ENCODE peak calls at places on chromosome 15, in ten cellular contexts. F, Y, H, A, Q, N, R, S, D and X are unnamed samples. For H3K36me3, the result is how much of the 10 kb centered on the place peaks cover.

GRCh38 chr15:40097968-40098476 is 10.7 kb downstream of the BMF start:
- DNase-seq in F (no peak), Y (peak), H (no peak), A (peak), Q (no peak), N (no peak), R (peak), S (no peak), D (peak), X (no peak)

GRCh38 chr15:66071160-66071559 is 182.4 kb downstream of the MEGF11 start:
- DNase-seq in F (no peak), Y (peak), H (no peak), A (no peak), Q (no peak), N (no peak), R (no peak), S (no peak), D (no peak), X (no peak)

GRCh38 chr15:80996247-80996646 is 4.5 kb upstream of the TLNRD1 start:
- DNase-seq in F (no peak), Y (no peak), H (no peak), A (no peak), Q (no peak), N (no peak), R (no peak), S (no peak), D (peak), X (no peak)

GRCh38 chr15:77529394-77530159 is 103.1 kb downstream of the LINGO1 start:
- DNase-seq in F (no peak), Y (no peak), H (no peak), A (peak), Q (no peak), N (no peak), R (no peak), S (no peak), D (no peak), X (no peak)

GRCh38 chr15:63287109-63287508 is 9.7 kb downstream of the APH1B start:
- DNase-seq in F (no peak), Y (no peak), H (no peak), A (no peak), Q (no peak), N (no peak), R (no peak), S (no peak), D (peak), X (no peak)

GRCh38 chr15:69553686-69554085 is 101.1 kb downstream of the RPLP1 start:
- DNase-seq in F (no peak), Y (no peak), H (no peak), A (no peak), Q (no peak), N (no peak), R (no peak), S (no peak), D (no peak), X (no peak)

GRCh38 chr15:62119224-62119925 is 45.7 kb downstream of the C2CD4B start:
- DNase-seq in F (no peak), Y (no peak), H (no peak), A (no peak), Q (peak), N (no peak), R (no peak), S (no peak), D (peak), X (peak)

GRCh38 chr15:69297642-69298353 is 914 bp upstream of the PAQR5 start:
- DNase-seq in F (no peak), Y (no peak), H (no peak), A (no peak), Q (no peak), N (no peak), R (no peak), S (no peak), D (no peak), X (no peak)

GRCh38 chr15:25824618-25825017 is 38.5 kb downstream of the ATP10A start:
- DNase-seq in F (no peak), Y (no peak), H (no peak), A (no peak), Q (no peak), N (no peak), R (no peak), S (no peak), D (no peak), X (no peak)

GRCh38 chr15:62742409-62743171 is 300.0 kb upstream of the TPM1 start:
- DNase-seq in F (peak), Y (no peak), H (peak), A (peak), Q (peak), N (no peak), R (peak), S (no peak), D (peak), X (no peak)

GRCh38 chr15:88718731-88719130 is 79.9 kb downstream of the ISG20 start:
- DNase-seq in F (no peak), Y (no peak), H (no peak), A (no peak), Q (no peak), N (no peak), R (no peak), S (no peak), D (no peak), X (no peak)

GRCh38 chr15:61527836-61528589 is 298.9 kb upstream of the RORA start:
- DNase-seq in F (no peak), Y (no peak), H (no peak), A (no peak), Q (no peak), N (no peak), R (no peak), S (no peak), D (no peak), X (no peak)

GRCh38 chr15:44710236-44711088 is 661 bp downstream of the PATL2 start:
- DNase-seq in F (no peak), Y (peak), H (no peak), A (peak), Q (peak), N (no peak), R (no peak), S (no peak), D (peak), X (no peak)

GRCh38 chr15:60001642-60002527 is 2.2 kb upstream of the FOXB1 start:
- DNase-seq in F (no peak), Y (no peak), H (peak), A (no peak), Q (no peak), N (no peak), R (no peak), S (no peak), D (no peak), X (no peak)

GRCh38 chr15:72203507-72203837 is 5.9 kb upstream of the GRAMD2A start:
- DNase-seq in F (no peak), Y (no peak), H (no peak), A (peak), Q (no peak), N (peak), R (peak), S (no peak), D (peak), X (peak)
- H3K36me3 ChIP-seq in F (half or more), Y (under half), H (half or more), A (half or more), Q (half or more), N (under half), R (under half), S (half or more), D (half or more), X (under half)

GRCh38 chr15:57217716-57218598 is 158.3 kb upstream of the CGNL1 start:
- DNase-seq in F (no peak), Y (no peak), H (peak), A (no peak), Q (peak), N (no peak), R (no peak), S (no peak), D (peak), X (peak)

GRCh38 chr15:57216288-57216687 is 160.0 kb upstream of the CGNL1 start:
- DNase-seq in F (no peak), Y (no peak), H (no peak), A (no peak), Q (no peak), N (no peak), R (no peak), S (no peak), D (peak), X (no peak)

GRCh38 chr15:57215371-57215770 is 160.9 kb upstream of the CGNL1 start:
- DNase-seq in F (no peak), Y (no peak), H (no peak), A (no peak), Q (no peak), N (no peak), R (no peak), S (no peak), D (no peak), X (no peak)

GRCh38 chr15:57220220-57220619 is 156.1 kb upstream of the CGNL1 start:
- DNase-seq in F (no peak), Y (no peak), H (no peak), A (no peak), Q (no peak), N (no peak), R (no peak), S (no peak), D (peak), X (no peak)

GRCh38 chr15:57218826-57219576 is 157.3 kb upstream of the CGNL1 start:
- DNase-seq in F (no peak), Y (no peak), H (peak), A (no peak), Q (no peak), N (no peak), R (no peak), S (no peak), D (peak), X (peak)
- H3K4me3 ChIP-seq in F (no peak), Y (no peak), H (no peak), A (peak), Q (no peak), N (no peak), R (no peak), S (no peak), D (no peak), X (no peak)

GRCh38 chr15:99409097-99409473 is 156.7 kb upstream of the MEF2A start:
- DNase-seq in F (peak), Y (no peak), H (no peak), A (peak), Q (no peak), N (no peak), R (no peak), S (no peak), D (peak), X (no peak)

GRCh38 chr15:99406120-99406519 is 154.8 kb downstream of the LRRC28 start:
- DNase-seq in F (no peak), Y (no peak), H (no peak), A (no peak), Q (peak), N (no peak), R (no peak), S (no peak), D (no peak), X (no peak)

GRCh38 chr15:99408236-99409096 is 157.2 kb downstream of the LRRC28 start:
- DNase-seq in F (peak), Y (no peak), H (no peak), A (peak), Q (no peak), N (no peak), R (peak), S (no peak), D (peak), X (no peak)

GRCh38 chr15:99406716-99407487 is 155.6 kb downstream of the LRRC28 start:
- DNase-seq in F (no peak), Y (no peak), H (no peak), A (no peak), Q (no peak), N (no peak), R (no peak), S (no peak), D (no peak), X (no peak)

GRCh38 chr15:99407716-99408115 is 156.4 kb downstream of the LRRC28 start:
- DNase-seq in F (no peak), Y (no peak), H (no peak), A (no peak), Q (no peak), N (no peak), R (no peak), S (no peak), D (no peak), X (no peak)
- H3K36me3 ChIP-seq in F (under half), Y (under half), H (under half), A (under half), Q (under half), N (under half), R (under half), S (under half), D (under half), X (under half)

DNA sequence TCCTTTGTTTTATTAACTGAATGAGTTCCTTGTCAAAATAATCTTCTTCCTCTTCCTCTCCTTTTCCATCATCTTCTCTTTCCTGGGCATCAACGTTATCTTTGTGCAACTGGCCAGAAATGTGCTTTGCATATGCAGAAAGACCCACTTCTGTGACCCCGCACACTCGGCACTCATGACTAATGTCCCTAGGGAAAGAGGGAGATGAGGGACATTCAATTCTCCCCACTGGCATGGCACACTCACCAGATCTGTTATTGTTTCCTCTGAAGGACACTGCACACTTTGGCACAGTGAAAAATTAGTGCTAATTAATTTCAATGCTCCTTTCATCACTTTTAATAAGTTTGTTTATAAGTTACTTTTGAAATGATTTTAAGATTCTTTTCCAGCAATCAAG is 34.0 kb downstream of the ZNF106 start:
- DNase-seq in F (no peak), Y (no peak), H (no peak), A (no peak), Q (no peak), N (no peak), R (no peak), S (no peak), D (peak), X (no peak)
- H3K4me3 ChIP-seq in F (no peak), Y (no peak), H (no peak), A (peak), Q (no peak), N (peak), R (peak), S (no peak), D (no peak), X (no peak)

DNA sequence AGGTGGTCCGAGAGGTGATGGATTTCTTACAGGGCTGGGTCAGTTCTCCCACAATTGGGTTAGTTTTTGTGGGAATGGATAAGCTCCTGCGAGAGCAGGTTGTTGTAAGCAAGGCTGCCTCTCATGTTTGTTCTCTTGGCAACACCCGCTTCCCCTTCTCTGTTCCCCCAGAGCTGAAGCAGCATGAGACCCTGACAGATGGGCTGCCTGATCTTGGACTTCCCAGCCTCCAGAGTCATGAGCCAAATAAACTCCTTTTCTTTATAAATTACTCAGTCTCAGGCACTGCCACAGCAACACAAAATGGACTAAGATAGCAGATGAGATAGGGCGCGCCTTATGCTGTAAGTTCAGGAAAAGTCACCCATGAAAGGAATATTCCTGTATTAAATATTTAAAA is 38.7 kb downstream of the NIPA2 start:
- DNase-seq in F (no peak), Y (no peak), H (no peak), A (no peak), Q (no peak), N (no peak), R (no peak), S (no peak), D (no peak), X (no peak)
- H3K36me3 ChIP-seq in F (half or more), Y (under half), H (half or more), A (half or more), Q (under half), N (under half), R (under half), S (under half), D (under half), X (under half)

GRCh38 chr15:33194237-33194636 is 277 bp downstream of the FMN1 start:
- DNase-seq in F (no peak), Y (no peak), H (peak), A (no peak), Q (no peak), N (peak), R (no peak), S (no peak), D (no peak), X (no peak)

GRCh38 chr15:33194704-33195261 is at the start of gene FMN1:
- DNase-seq in F (peak), Y (peak), H (peak), A (peak), Q (peak), N (peak), R (peak), S (peak), D (peak), X (peak)

GRCh38 chr15:33197636-33198035 is 3.1 kb upstream of the FMN1 start:
- DNase-seq in F (no peak), Y (no peak), H (no peak), A (no peak), Q (no peak), N (no peak), R (no peak), S (no peak), D (no peak), X (no peak)

GRCh38 chr15:33191641-33192040 is 2.9 kb downstream of the FMN1 start:
- DNase-seq in F (no peak), Y (no peak), H (no peak), A (no peak), Q (no peak), N (no peak), R (no peak), S (no peak), D (no peak), X (no peak)

GRCh38 chr15:33195283-33195682 is 769 bp upstream of the FMN1 start:
- DNase-seq in F (no peak), Y (no peak), H (no peak), A (no peak), Q (no peak), N (no peak), R (no peak), S (no peak), D (no peak), X (no peak)
- H3K4me3 ChIP-seq in F (no peak), Y (peak), H (peak), A (peak), Q (no peak), N (peak), R (peak), S (no peak), D (peak), X (peak)

GRCh38 chr15:92934706-92935105 is 34.6 kb downstream of the CHD2 start:
- DNase-seq in F (no peak), Y (no peak), H (no peak), A (no peak), Q (no peak), N (no peak), R (no peak), S (no peak), D (no peak), X (no peak)
- H3K36me3 ChIP-seq in F (under half), Y (under half), H (under half), A (half or more), Q (half or more), N (under half), R (under half), S (under half), D (half or more), X (under half)

GRCh38 chr15:85401108-85401765 is 20.8 kb downstream of the AKAP13 start:
- DNase-seq in F (no peak), Y (no peak), H (no peak), A (no peak), Q (no peak), N (no peak), R (no peak), S (peak), D (no peak), X (no peak)

GRCh38 chr15:85404922-85405293 is 24.5 kb downstream of the AKAP13 start:
- DNase-seq in F (no peak), Y (no peak), H (peak), A (no peak), Q (no peak), N (no peak), R (no peak), S (no peak), D (no peak), X (peak)

GRCh38 chr15:85404156-85404921 is 23.9 kb downstream of the AKAP13 start:
- DNase-seq in F (no peak), Y (no peak), H (no peak), A (no peak), Q (no peak), N (no peak), R (no peak), S (no peak), D (no peak), X (no peak)

GRCh38 chr15:85403745-85404144 is 23.3 kb downstream of the AKAP13 start:
- DNase-seq in F (no peak), Y (no peak), H (no peak), A (no peak), Q (no peak), N (no peak), R (no peak), S (no peak), D (peak), X (no peak)

DNA sequence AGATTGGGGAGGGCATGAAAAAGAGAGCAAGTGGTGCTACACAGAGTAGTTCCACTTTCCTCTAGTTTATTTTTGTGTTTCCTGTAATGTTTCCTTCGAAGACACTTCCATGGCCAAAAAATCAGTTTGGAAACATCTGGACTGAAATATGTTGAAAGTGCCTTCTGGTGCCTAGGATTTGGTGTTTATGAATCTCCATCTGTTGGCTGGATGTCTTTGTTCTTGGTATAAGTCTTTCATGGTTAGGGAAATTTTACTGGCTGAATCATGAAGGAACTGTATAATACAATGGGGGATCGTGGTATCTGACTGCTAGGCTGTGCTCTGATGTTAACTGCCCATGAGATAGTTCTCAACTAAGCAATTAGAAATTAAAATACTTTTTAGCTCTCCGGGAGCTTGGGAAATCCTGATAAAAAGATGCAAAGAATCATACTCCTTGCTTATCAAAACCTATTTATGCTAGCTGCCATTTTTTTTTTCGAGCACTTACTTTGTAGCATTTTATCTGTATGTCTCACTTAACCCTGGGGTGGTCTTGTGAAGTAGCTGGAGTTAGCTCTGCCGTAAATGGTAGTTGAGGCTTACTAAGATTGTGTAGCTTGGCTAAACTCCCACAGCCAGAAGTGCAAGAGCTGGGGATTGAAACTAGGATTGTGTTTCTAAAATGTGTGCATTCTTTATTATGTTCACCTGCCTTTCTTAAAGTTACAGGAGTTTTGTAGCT is 22.0 kb downstream of the AKAP13 start:
- DNase-seq in F (no peak), Y (no peak), H (no peak), A (no peak), Q (no peak), N (no peak), R (no peak), S (no peak), D (no peak), X (no peak)
- H3K4me3 ChIP-seq in F (no peak), Y (no peak), H (no peak), A (no peak), Q (no peak), N (no peak), R (no peak), S (peak), D (no peak), X (no peak)

GRCh38 chr15:68143785-68144184 is 61.3 kb downstream of the CALML4 start:
- DNase-seq in F (no peak), Y (no peak), H (no peak), A (no peak), Q (no peak), N (no peak), R (no peak), S (no peak), D (no peak), X (no peak)

GRCh38 chr15:68143129-68143528 is 62.0 kb downstream of the CALML4 start:
- DNase-seq in F (no peak), Y (no peak), H (no peak), A (no peak), Q (no peak), N (no peak), R (no peak), S (no peak), D (no peak), X (no peak)

GRCh38 chr15:68149059-68149458 is 56.1 kb downstream of the CALML4 start:
- DNase-seq in F (no peak), Y (no peak), H (no peak), A (no peak), Q (no peak), N (no peak), R (no peak), S (no peak), D (peak), X (no peak)

GRCh38 chr15:68148039-68148438 is 57.1 kb downstream of the CALML4 start:
- DNase-seq in F (no peak), Y (no peak), H (no peak), A (no peak), Q (no peak), N (no peak), R (no peak), S (no peak), D (no peak), X (no peak)

GRCh38 chr15:68145706-68146105 is 59.4 kb downstream of the CALML4 start:
- DNase-seq in F (no peak), Y (no peak), H (no peak), A (no peak), Q (no peak), N (no peak), R (no peak), S (no peak), D (no peak), X (no peak)
- H3K36me3 ChIP-seq in F (under half), Y (under half), H (under half), A (under half), Q (under half), N (under half), R (under half), S (under half), D (under half), X (under half)

GRCh38 chr15:74843445-74843828 is 481 bp upstream of the ULK3 start:
- DNase-seq in F (no peak), Y (no peak), H (no peak), A (no peak), Q (no peak), N (no peak), R (no peak), S (no peak), D (no peak), X (no peak)
- H3K4me3 ChIP-seq in F (peak), Y (peak), H (peak), A (peak), Q (peak), N (peak), R (peak), S (peak), D (peak), X (peak)